ENCODE peak calls at places on chromosomes 4 and X, in four cellular contexts. One of them, this sample, is unnamed.

GRCh38 chr4:67393699-67394281 is 151.5 kb downstream of the CENPC start:
- DNase-seq in CD4-positive, alpha-beta T cell: no peak
- DNase-seq in astrocyte of the spinal cord: peak; percentile 61
- DNase-seq in lower leg skin: no peak
- DNase-seq in this sample: no peak

GRCh38 chrX:331145-331771 is 12.7 kb upstream of the GTPBP6 start:
- DNase-seq in lower leg skin: no peak
- DNase-seq in astrocyte of the spinal cord: peak; percentile 36
- DNase-seq in CD4-positive, alpha-beta T cell: no peak
- DNase-seq in this sample: no peak

GRCh38 chr4:108954880-108955279 is 192.0 kb upstream of the ETNPPL start:
- DNase-seq in lower leg skin: no peak
- DNase-seq in CD4-positive, alpha-beta T cell: no peak
- DNase-seq in astrocyte of the spinal cord: no peak
- DNase-seq in this sample: no peak

GRCh38 chr4:3324093-3324815 is 31.4 kb downstream of the RGS12 start:
- DNase-seq in astrocyte of the spinal cord: no peak
- DNase-seq in lower leg skin: peak; percentile 75
- DNase-seq in CD4-positive, alpha-beta T cell: no peak
- DNase-seq in this sample: no peak

GRCh38 chr4:10164877-10165283 is 48.3 kb upstream of the WDR1 start:
- DNase-seq in astrocyte of the spinal cord: peak; percentile 26
- DNase-seq in lower leg skin: no peak
- DNase-seq in CD4-positive, alpha-beta T cell: no peak
- DNase-seq in this sample: no peak

GRCh38 chrX:50622751-50623150 is 152.1 kb upstream of the DGKK start:
- DNase-seq in lower leg skin: no peak
- DNase-seq in astrocyte of the spinal cord: no peak
- DNase-seq in CD4-positive, alpha-beta T cell: no peak
- DNase-seq in this sample: no peak

GRCh38 chrX:149286940-149287349 is 218.2 kb downstream of the IDS start:
- DNase-seq in lower leg skin: no peak
- DNase-seq in astrocyte of the spinal cord: peak; percentile 56
- DNase-seq in CD4-positive, alpha-beta T cell: no peak
- DNase-seq in this sample: no peak

GRCh38 chrX:150038356-150038755 is 100.1 kb upstream of the EOLA2 start:
- DNase-seq in lower leg skin: no peak
- DNase-seq in astrocyte of the spinal cord: no peak
- DNase-seq in CD4-positive, alpha-beta T cell: no peak
- DNase-seq in this sample: no peak

GRCh38 chr4:40254961-40255721 is 58.3 kb downstream of the RHOH start:
- DNase-seq in lower leg skin: no peak
- DNase-seq in CD4-positive, alpha-beta T cell: no peak
- DNase-seq in astrocyte of the spinal cord: peak; percentile 75
- DNase-seq in this sample: no peak

GRCh38 chr4:35124116-35124515 is 1120.2 kb downstream of the ARAP2 start:
- DNase-seq in lower leg skin: no peak
- DNase-seq in astrocyte of the spinal cord: peak; percentile 50
- DNase-seq in CD4-positive, alpha-beta T cell: no peak
- DNase-seq in this sample: no peak

GRCh38 chr4:16692493-16692892 is 206.0 kb downstream of the LDB2 start:
- DNase-seq in lower leg skin: no peak
- DNase-seq in CD4-positive, alpha-beta T cell: no peak
- DNase-seq in astrocyte of the spinal cord: no peak
- DNase-seq in this sample: no peak

GRCh38 chr4:113444386-113444785 is 317.2 kb downstream of the CAMK2D start:
- DNase-seq in lower leg skin: no peak
- DNase-seq in astrocyte of the spinal cord: peak; percentile 70
- DNase-seq in CD4-positive, alpha-beta T cell: no peak
- DNase-seq in this sample: no peak

GRCh38 chrX:42673411-42673810 is 104.6 kb downstream of the PPP1R2C start:
- DNase-seq in CD4-positive, alpha-beta T cell: no peak
- DNase-seq in astrocyte of the spinal cord: no peak
- DNase-seq in lower leg skin: no peak
- DNase-seq in this sample: no peak

GRCh38 chr4:182842991-182843390 is 74.2 kb downstream of the DCTD start:
- DNase-seq in CD4-positive, alpha-beta T cell: no peak
- DNase-seq in astrocyte of the spinal cord: no peak
- DNase-seq in lower leg skin: no peak
- DNase-seq in this sample: no peak

GRCh38 chr4:39655206-39655605 is 16.5 kb upstream of the SMIM14 start:
- DNase-seq in astrocyte of the spinal cord: no peak
- DNase-seq in CD4-positive, alpha-beta T cell: no peak
- DNase-seq in lower leg skin: no peak
- DNase-seq in this sample: no peak

GRCh38 chr4:137310593-137311490 is 221.5 kb downstream of the PCDH18 start:
- DNase-seq in CD4-positive, alpha-beta T cell: no peak
- DNase-seq in astrocyte of the spinal cord: peak; percentile 94
- DNase-seq in lower leg skin: no peak
- DNase-seq in this sample: no peak

GRCh38 chr4:100289980-100290379 is 99.7 kb upstream of the DDIT4L start:
- DNase-seq in lower leg skin: no peak
- DNase-seq in astrocyte of the spinal cord: no peak
- DNase-seq in CD4-positive, alpha-beta T cell: no peak
- DNase-seq in this sample: no peak

GRCh38 chr4:116866116-116866515 is 219.3 kb downstream of the TRAM1L1 start:
- DNase-seq in CD4-positive, alpha-beta T cell: no peak
- DNase-seq in lower leg skin: no peak
- DNase-seq in astrocyte of the spinal cord: peak; percentile 28
- DNase-seq in this sample: no peak

GRCh38 chr4:7625073-7625472 is 190.3 kb upstream of the PSAPL1 start:
- DNase-seq in CD4-positive, alpha-beta T cell: no peak
- DNase-seq in lower leg skin: no peak
- DNase-seq in astrocyte of the spinal cord: peak; percentile 37
- DNase-seq in this sample: no peak

GRCh38 chrX:115393271-115393670 is 103.8 kb downstream of the LUZP4 start:
- DNase-seq in astrocyte of the spinal cord: peak; percentile 55
- DNase-seq in lower leg skin: no peak
- DNase-seq in CD4-positive, alpha-beta T cell: no peak
- DNase-seq in this sample: no peak

GRCh38 chr4:86174496-86174895 is 185.4 kb downstream of the MAPK10 start:
- DNase-seq in lower leg skin: no peak
- DNase-seq in astrocyte of the spinal cord: no peak
- DNase-seq in CD4-positive, alpha-beta T cell: no peak
- DNase-seq in this sample: no peak

GRCh38 chr4:128831526-128832252 is 22.2 kb downstream of the JADE1 start:
- DNase-seq in CD4-positive, alpha-beta T cell: no peak
- DNase-seq in astrocyte of the spinal cord: peak; percentile 75
- DNase-seq in lower leg skin: no peak
- DNase-seq in this sample: no peak

GRCh38 chr4:150224896-150225591 is 146.8 kb downstream of the DCLK2 start:
- DNase-seq in CD4-positive, alpha-beta T cell: no peak
- DNase-seq in astrocyte of the spinal cord: peak; percentile 99
- DNase-seq in lower leg skin: no peak
- DNase-seq in this sample: no peak

GRCh38 chr4:2607822-2608221 is 71.4 kb downstream of the FAM193A start:
- DNase-seq in CD4-positive, alpha-beta T cell: no peak
- DNase-seq in lower leg skin: no peak
- DNase-seq in astrocyte of the spinal cord: no peak
- DNase-seq in this sample: no peak

GRCh38 chr4:153532227-153532626 is 66.1 kb downstream of the TMEM131L start:
- DNase-seq in CD4-positive, alpha-beta T cell: no peak
- DNase-seq in astrocyte of the spinal cord: no peak
- DNase-seq in lower leg skin: no peak
- DNase-seq in this sample: no peak

GRCh38 chr4:85955614-85956295 is 404.1 kb downstream of the MAPK10 start:
- DNase-seq in CD4-positive, alpha-beta T cell: no peak
- DNase-seq in astrocyte of the spinal cord: no peak
- DNase-seq in lower leg skin: no peak
- DNase-seq in this sample: no peak

GRCh38 chrX:99795495-99795894 is 614.6 kb downstream of the PCDH19 start:
- DNase-seq in lower leg skin: no peak
- DNase-seq in astrocyte of the spinal cord: no peak
- DNase-seq in CD4-positive, alpha-beta T cell: no peak
- DNase-seq in this sample: no peak
- TF ChIP-seq CTCF in lower leg skin: no peak
- TF ChIP-seq CTCF in astrocyte of the spinal cord: no peak
- TF ChIP-seq CTCF in CD4-positive, alpha-beta T cell: no peak
- TF ChIP-seq CTCF in this sample: no peak

DNA sequence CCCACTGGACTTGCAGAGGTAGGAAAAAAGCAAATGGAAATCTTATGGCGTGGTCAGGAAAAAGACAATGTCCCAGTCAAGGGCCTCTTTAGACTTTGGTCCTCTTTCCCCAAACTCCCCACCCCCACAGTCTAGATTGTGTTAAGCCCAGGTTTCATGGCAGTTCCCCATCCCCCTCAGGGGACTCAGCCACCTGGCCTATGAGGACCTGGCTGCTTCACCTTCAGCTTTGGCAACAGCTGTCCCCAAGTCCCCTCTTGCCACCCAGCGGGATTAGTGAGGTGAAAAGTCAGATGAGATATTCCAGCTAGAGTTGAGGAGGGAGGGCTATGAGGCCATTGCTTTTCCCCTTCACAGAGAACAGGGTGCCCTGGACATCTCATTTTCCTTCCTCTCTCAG is 457 bp downstream of the RIPPLY1 start:
- DNase-seq in astrocyte of the spinal cord: no peak
- DNase-seq in CD4-positive, alpha-beta T cell: no peak
- DNase-seq in lower leg skin: no peak
- DNase-seq in this sample: no peak
- TF ChIP-seq CTCF in astrocyte of the spinal cord: no peak
- TF ChIP-seq CTCF in CD4-positive, alpha-beta T cell: no peak
- TF ChIP-seq CTCF in lower leg skin: no peak
- TF ChIP-seq CTCF in this sample: no peak

GRCh38 chr4:54542540-54543041 is 115.2 kb upstream of the KIT start:
- DNase-seq in CD4-positive, alpha-beta T cell: no peak
- DNase-seq in lower leg skin: no peak
- DNase-seq in astrocyte of the spinal cord: peak; percentile 20
- DNase-seq in this sample: no peak

GRCh38 chr4:54540931-54541330 is 116.8 kb upstream of the KIT start:
- DNase-seq in CD4-positive, alpha-beta T cell: no peak
- DNase-seq in lower leg skin: no peak
- DNase-seq in astrocyte of the spinal cord: no peak
- DNase-seq in this sample: no peak

GRCh38 chr4:54541426-54542118 is 116.2 kb upstream of the KIT start:
- DNase-seq in CD4-positive, alpha-beta T cell: no peak
- DNase-seq in lower leg skin: no peak
- DNase-seq in astrocyte of the spinal cord: peak; percentile 41
- DNase-seq in this sample: no peak

GRCh38 chr4:54542119-54542438 is 115.7 kb upstream of the KIT start:
- DNase-seq in astrocyte of the spinal cord: no peak
- DNase-seq in lower leg skin: no peak
- DNase-seq in CD4-positive, alpha-beta T cell: no peak
- DNase-seq in this sample: no peak

GRCh38 chr4:54539500-54540029 is 118.2 kb upstream of the KIT start:
- DNase-seq in CD4-positive, alpha-beta T cell: no peak
- DNase-seq in lower leg skin: peak; percentile 89
- DNase-seq in astrocyte of the spinal cord: peak; percentile 37
- DNase-seq in this sample: no peak
- TF ChIP-seq CTCF in CD4-positive, alpha-beta T cell: no peak
- TF ChIP-seq CTCF in lower leg skin: no peak
- TF ChIP-seq CTCF in astrocyte of the spinal cord: no peak
- TF ChIP-seq CTCF in this sample: no peak

DNA sequence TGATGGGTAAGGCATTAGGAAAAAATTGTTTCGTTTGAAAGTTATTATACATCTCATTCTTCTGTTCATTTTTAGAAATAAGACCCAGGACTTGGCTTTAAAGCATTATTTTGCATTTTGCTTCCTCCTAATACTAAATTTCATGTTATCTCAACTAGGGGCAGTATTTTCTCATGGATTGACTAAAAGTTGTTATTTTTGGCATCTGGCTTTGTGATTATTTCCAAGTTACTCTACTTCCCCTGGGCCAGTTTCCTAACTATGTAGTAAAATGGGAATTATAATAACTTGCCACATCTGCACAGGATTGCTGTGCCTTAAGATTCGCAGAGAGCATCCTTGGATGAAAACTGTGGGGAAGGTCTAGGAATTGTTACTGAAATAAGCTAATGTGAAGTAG is 3.0 kb downstream of the RBPJ start:
- DNase-seq in CD4-positive, alpha-beta T cell: no peak
- DNase-seq in astrocyte of the spinal cord: peak; percentile 65
- DNase-seq in lower leg skin: no peak
- DNase-seq in this sample: no peak
- TF ChIP-seq CTCF in CD4-positive, alpha-beta T cell: no peak
- TF ChIP-seq CTCF in astrocyte of the spinal cord: peak; percentile 21
- TF ChIP-seq CTCF in lower leg skin: no peak
- TF ChIP-seq CTCF in this sample: no peak

GRCh38 chrX:132071260-132071659 is 48.2 kb downstream of the STK26 start:
- DNase-seq in astrocyte of the spinal cord: peak; percentile 18
- DNase-seq in lower leg skin: no peak
- DNase-seq in CD4-positive, alpha-beta T cell: no peak
- DNase-seq in this sample: no peak
- TF ChIP-seq CTCF in astrocyte of the spinal cord: peak; percentile 11
- TF ChIP-seq CTCF in lower leg skin: no peak
- TF ChIP-seq CTCF in CD4-positive, alpha-beta T cell: no peak
- TF ChIP-seq CTCF in this sample: no peak

GRCh38 chr4:114615435-114615834 is 16.8 kb downstream of the UGT8 start:
- DNase-seq in lower leg skin: no peak
- DNase-seq in CD4-positive, alpha-beta T cell: no peak
- DNase-seq in astrocyte of the spinal cord: no peak
- DNase-seq in this sample: no peak

GRCh38 chr4:114613579-114613978 is 15.0 kb downstream of the UGT8 start:
- DNase-seq in astrocyte of the spinal cord: no peak
- DNase-seq in CD4-positive, alpha-beta T cell: no peak
- DNase-seq in lower leg skin: no peak
- DNase-seq in this sample: no peak
- TF ChIP-seq CTCF in astrocyte of the spinal cord: no peak
- TF ChIP-seq CTCF in CD4-positive, alpha-beta T cell: no peak
- TF ChIP-seq CTCF in lower leg skin: no peak
- TF ChIP-seq CTCF in this sample: no peak